ENCODE peak calls at places on chromosomes 13 and 19, in four cellular contexts. O is K562, U is GM12878, K is HL-60. V is an unnamed sample.
A peak's percentile ranks its signal among the peaks of the same experiment; 100 is the strongest.

GRCh38 chr19:15769586-15769985 is 17.9 kb upstream of the OR10H5 start:
- DNase-seq in O (peak; percentile 24), U (no peak), K (no peak), V (no peak)

GRCh38 chr13:91346848-91347211 is 657 bp upstream of the MIR17HG start:
- DNase-seq in O (peak; percentile 86), U (peak; percentile 25), K (peak; percentile 15), V (no peak)

GRCh38 chr13:107680115-107680514 is 535.2 kb downstream of the LIG4 start:
- DNase-seq in O (no peak), U (no peak), K (no peak), V (no peak)

GRCh38 chr19:4379383-4380253 is 20.7 kb downstream of the SH3GL1 start:
- DNase-seq in O (no peak), U (peak; percentile 69), K (no peak), V (no peak)

GRCh38 chr13:20336761-20337160 is 104.6 kb upstream of the GJB6 start:
- DNase-seq in O (no peak), U (no peak), K (no peak), V (no peak)

GRCh38 chr13:66489586-66489985 is 740.5 kb downstream of the PCDH9 start:
- DNase-seq in O (no peak), U (no peak), K (no peak), V (no peak)

GRCh38 chr13:72255908-72256307 is 388.9 kb upstream of the DACH1 start:
- DNase-seq in O (no peak), U (no peak), K (no peak), V (no peak)

GRCh38 chr13:44267966-44268365 is 105.7 kb upstream of the SERP2 start:
- DNase-seq in O (no peak), U (no peak), K (no peak), V (no peak)

GRCh38 chr13:29887030-29887557 is 36.7 kb upstream of the UBL3 start:
- DNase-seq in O (no peak), U (no peak), K (no peak), V (no peak)

GRCh38 chr13:90375851-90376250 is 971.6 kb upstream of the MIR17HG start:
- DNase-seq in O (no peak), U (no peak), K (no peak), V (no peak)

GRCh38 chr19:7986321-7987083 is 18.9 kb downstream of the ELAVL1 start:
- DNase-seq in O (no peak), U (no peak), K (no peak), V (no peak)

GRCh38 chr19:39936622-39937021 is 2.2 kb upstream of the FCGBP start:
- DNase-seq in O (no peak), U (no peak), K (no peak), V (no peak)

GRCh38 chr13:40681341-40682051 is 15.1 kb upstream of the FOXO1 start:
- DNase-seq in O (peak; percentile 67), U (no peak), K (no peak), V (no peak)

GRCh38 chr13:72960541-72960940 is 98.3 kb upstream of the KLF5 start:
- DNase-seq in O (no peak), U (no peak), K (no peak), V (no peak)

GRCh38 chr13:31056650-31057275 is 104.9 kb downstream of the HSPH1 start:
- DNase-seq in O (no peak), U (no peak), K (no peak), V (no peak)

GRCh38 chr13:32851083-32852064 is 164.8 kb upstream of the KL start:
- DNase-seq in O (no peak), U (no peak), K (no peak), V (no peak)

GRCh38 chr19:41701401-41702075 is 6.9 kb upstream of the CEACAM5 start:
- DNase-seq in O (peak; percentile 41), U (no peak), K (no peak), V (no peak)

GRCh38 chr13:108728370-108728769 is 99.0 kb downstream of the MYO16 start:
- DNase-seq in O (peak; percentile 30), U (no peak), K (no peak), V (no peak)

GRCh38 chr19:47456721-47457478 is 14.8 kb downstream of the SLC8A2 start:
- DNase-seq in O (no peak), U (no peak), K (no peak), V (no peak)

GRCh38 chr13:30027569-30028455 is 177.4 kb upstream of the UBL3 start:
- DNase-seq in O (no peak), U (no peak), K (no peak), V (no peak)

GRCh38 chr19:38650180-38650775 is 2.8 kb downstream of the ACTN4 start:
- DNase-seq in O (peak; percentile 48), U (no peak), K (no peak), V (no peak)

GRCh38 chr19:45629704-45630103 is 9.5 kb downstream of the EML2 start:
- DNase-seq in O (no peak), U (no peak), K (no peak), V (no peak)

GRCh38 chr13:21015284-21015683 is 46.1 kb downstream of the LATS2 start:
- DNase-seq in O (no peak), U (no peak), K (no peak), V (no peak)

GRCh38 chr19:14085309-14085995 is at the start of gene C19orf67:
- DNase-seq in O (peak; percentile 75), U (no peak), K (no peak), V (no peak)

GRCh38 chr19:55546822-55547614 is 1.7 kb upstream of the SBK3 start:
- DNase-seq in O (peak; percentile 80), U (no peak), K (no peak), V (no peak)

GRCh38 chr13:26721251-26721939 is 39.2 kb downstream of the GPR12 start:
- DNase-seq in O (no peak), U (no peak), K (peak; percentile 28), V (no peak)

GRCh38 chr19:10353793-10354391 is 14.5 kb upstream of the ICAM3 start:
- DNase-seq in O (peak; percentile 84), U (no peak), K (no peak), V (no peak)

GRCh38 chr13:31263346-31263745 is 63.6 kb downstream of the B3GLCT start:
- DNase-seq in O (no peak), U (no peak), K (no peak), V (no peak)

GRCh38 chr13:89227356-89227755 is 1556.2 kb downstream of the SLITRK5 start:
- DNase-seq in O (no peak), U (no peak), K (no peak), V (no peak)

GRCh38 chr19:54266133-54266532 is 9.1 kb upstream of the LILRB5 start:
- DNase-seq in O (peak; percentile 83), U (peak; percentile 19), K (no peak), V (no peak)

GRCh38 chr19:10871711-10872550 is 578 bp downstream of the CARM1 start:
- DNase-seq in O (no peak), U (no peak), K (no peak), V (no peak)

GRCh38 chr13:44668707-44669106 is 92.6 kb upstream of the TSC22D1 start:
- DNase-seq in O (no peak), U (no peak), K (no peak), V (no peak)

GRCh38 chr19:13040916-13041292 is 45.6 kb downstream of the NFIX start:
- DNase-seq in O (no peak), U (no peak), K (no peak), V (no peak)

GRCh38 chr19:48964205-48965032 is 690 bp upstream of the FTL start:
- DNase-seq in O (peak; percentile 83), U (no peak), K (no peak), V (no peak)

GRCh38 chr19:48962029-48962848 is 2.9 kb upstream of the FTL start:
- DNase-seq in O (peak; percentile 92), U (no peak), K (peak; percentile 90), V (peak; percentile 70)

GRCh38 chr19:48962849-48963165 is 2.3 kb upstream of the FTL start:
- DNase-seq in O (peak; percentile 67), U (no peak), K (no peak), V (no peak)

GRCh38 chr19:48965033-48965805 is at the start of gene FTL:
- DNase-seq in O (peak; percentile 99), U (peak; percentile 82), K (peak; percentile 95), V (peak; percentile 91)

DNA sequence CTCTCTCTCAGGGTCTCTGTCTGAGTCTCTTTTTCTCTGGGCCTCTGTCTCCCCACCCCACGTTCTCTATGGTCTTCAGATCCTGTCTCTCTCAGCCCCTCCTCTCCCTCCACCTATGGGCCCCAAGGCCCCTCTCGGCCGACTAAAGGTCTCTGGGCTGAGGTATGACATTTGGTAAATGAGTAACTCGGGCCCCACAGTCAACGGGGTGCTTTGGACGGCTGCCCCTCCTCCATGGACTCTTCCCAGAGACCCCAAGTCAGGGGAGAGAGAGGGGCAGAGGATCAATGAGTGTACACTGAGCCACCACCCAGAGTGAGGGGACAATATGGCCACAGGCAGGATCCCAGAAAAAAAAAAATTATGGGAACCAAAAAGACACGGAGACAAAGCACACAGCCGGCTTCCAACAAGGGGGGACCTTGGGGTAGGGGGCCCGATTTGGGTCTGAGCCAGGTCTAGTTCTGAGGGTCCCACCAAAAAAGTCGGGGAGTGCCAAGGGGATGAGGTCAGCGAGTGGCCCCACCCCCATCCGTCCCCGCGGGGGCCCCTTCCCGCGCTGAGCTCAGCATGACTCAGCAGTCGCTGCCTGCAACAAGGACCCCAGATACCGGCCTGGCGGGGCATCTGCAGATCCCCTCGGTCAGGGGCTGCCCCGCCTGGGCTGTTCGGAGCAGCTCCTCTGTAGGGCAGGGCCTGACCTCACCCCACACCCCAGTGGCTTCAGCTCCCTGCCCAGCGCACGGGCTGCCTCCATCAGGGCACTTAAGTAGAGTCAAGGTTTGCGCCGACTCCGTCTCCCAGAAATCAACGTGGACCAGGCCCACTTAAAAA is 1.5 kb upstream of the FTL start:
- DNase-seq in O (peak; percentile 94), U (no peak), K (peak; percentile 80), V (peak; percentile 69)
- TF ChIP-seq SPI1 in O (no peak), U (no peak), K (no peak), V (no peak)

GRCh38 chr13:101915333-101915732 is 462.9 kb downstream of the ITGBL1 start:
- DNase-seq in O (no peak), U (no peak), K (no peak), V (no peak)
- TF ChIP-seq SPI1 in O (no peak), U (no peak), K (no peak), V (no peak)

GRCh38 chr13:47800593-47800992 is 200.5 kb downstream of the SUCLA2 start:
- DNase-seq in O (no peak), U (no peak), K (no peak), V (no peak)

GRCh38 chr13:47798194-47798593 is 202.9 kb downstream of the SUCLA2 start:
- DNase-seq in O (no peak), U (no peak), K (no peak), V (no peak)

GRCh38 chr13:47801555-47801954 is 199.5 kb downstream of the SUCLA2 start:
- DNase-seq in O (no peak), U (no peak), K (no peak), V (no peak)

GRCh38 chr13:47796816-47797215 is 204.3 kb downstream of the SUCLA2 start:
- DNase-seq in O (no peak), U (no peak), K (no peak), V (no peak)

GRCh38 chr13:47798906-47799305 is 202.2 kb downstream of the SUCLA2 start:
- DNase-seq in O (no peak), U (no peak), K (no peak), V (no peak)
- TF ChIP-seq SPI1 in O (no peak), U (no peak), K (no peak), V (no peak)

GRCh38 chr19:34588249-34588648 is 88.7 kb downstream of the SCGB2B2 start:
- DNase-seq in O (no peak), U (no peak), K (no peak), V (no peak)
- TF ChIP-seq SPI1 in O (no peak), U (no peak), K (no peak), V (no peak)